ENCODE peak calls at places on chromosomes 2 and 18, in six cellular contexts. R is NB4; Z is coronary artery; P is stimulated activated CD4-positive, alpha-beta T cell treated with anti-CD3 and anti-CD28 coated beads, Interleukin-1b, Interleukin-23, amount 100 ng/mL, for 48 hours; V is RKO; X is M059J. N is an unnamed sample.

GRCh38 chr2:109523536-109524361 is 90.0 kb downstream of the SEPTIN10 start:
- DNase-seq in R (no peak), Z (no peak), P (no peak), V (no peak), X (no peak), N (no peak)

GRCh38 chr2:234286118-234286598 is 210.7 kb downstream of the ARL4C start:
- DNase-seq in R (no peak), Z (no peak), P (peak; percentile 48), V (no peak), X (peak; percentile 87), N (no peak)

GRCh38 chr2:45992021-45992745 is 305.0 kb upstream of the EPAS1 start:
- DNase-seq in R (no peak), Z (peak; percentile 85), P (no peak), V (no peak), X (peak; percentile 90), N (peak; percentile 74)

GRCh38 chr18:47418746-47419145 is 167.3 kb upstream of the SKOR2 start:
- DNase-seq in R (no peak), Z (no peak), P (no peak), V (peak; percentile 54), X (peak; percentile 25), N (no peak)

GRCh38 chr2:189254268-189254883 is 74.8 kb upstream of the COL5A2 start:
- DNase-seq in R (no peak), Z (peak; percentile 87), P (no peak), V (no peak), X (peak; percentile 52), N (no peak)

GRCh38 chr2:8457620-8458255 is 224.1 kb upstream of the ID2 start:
- DNase-seq in R (no peak), Z (peak; percentile 63), P (no peak), V (no peak), X (no peak), N (no peak)

GRCh38 chr2:69786105-69786504 is 43.4 kb upstream of the GMCL1 start:
- DNase-seq in R (no peak), Z (no peak), P (no peak), V (no peak), X (no peak), N (no peak)

GRCh38 chr2:14778015-14778414 is 145.5 kb downstream of the LRATD1 start:
- DNase-seq in R (no peak), Z (no peak), P (no peak), V (peak; percentile 32), X (peak; percentile 57), N (no peak)

GRCh38 chr2:239021651-239022436 is 174.0 kb downstream of the TWIST2 start:
- DNase-seq in R (no peak), Z (no peak), P (no peak), V (no peak), X (no peak), N (no peak)

GRCh38 chr2:40955635-40956034 is 503.7 kb upstream of the SLC8A1 start:
- DNase-seq in R (no peak), Z (no peak), P (no peak), V (peak; percentile 6), X (no peak), N (no peak)